ENCODE peak calls at places on chromosomes 11 and 22, in eight cellular contexts. C is IMR-90, V is fibroblast of pulmonary artery, D is astrocyte of the cerebellum, Z is endodermal cell, F is mammary epithelial cell, I is cardiac fibroblast, P is fibroblast of lung. B is an unnamed sample.

GRCh38 chr11:11789735-11790369 is 51.9 kb upstream of the USP47 start:
- DNase-seq in Z (peak; percentile 54), V (peak; percentile 47), I (peak; percentile 36), F (no peak), P (peak; percentile 8), D (no peak), C (peak; percentile 40), B (no peak)

GRCh38 chr11:4041731-4042391 is 52.7 kb upstream of the RRM1 start:
- DNase-seq in P (peak; percentile 68), C (peak; percentile 31), F (no peak), I (peak; percentile 25), Z (peak; percentile 48), D (no peak), V (no peak), B (peak; percentile 29)

GRCh38 chr22:23074451-23074850 is 4.1 kb downstream of the GNAZ start:
- DNase-seq in I (no peak), C (no peak), Z (no peak), P (no peak), F (no peak), V (no peak), D (no peak), B (no peak)

GRCh38 chr22:27420817-27421361 is 380.7 kb downstream of the MN1 start:
- DNase-seq in F (peak; percentile 82), D (peak; percentile 98), C (peak; percentile 95), P (peak; percentile 98), V (peak; percentile 95), I (peak; percentile 97), Z (no peak), B (peak; percentile 95)

GRCh38 chr11:41497974-41498373 is 38.5 kb upstream of the LRRC4C start:
- DNase-seq in F (no peak), Z (peak; percentile 81), P (peak; percentile 77), D (peak; percentile 35), V (peak; percentile 50), I (peak; percentile 13), C (no peak), B (no peak)

GRCh38 chr11:118342503-118343161 is at the start of gene CD3D:
- DNase-seq in V (no peak), F (no peak), D (no peak), P (no peak), C (no peak), I (no peak), Z (peak; percentile 46), B (no peak)

GRCh38 chr11:121366970-121367369 is 74.4 kb downstream of the SC5D start:
- DNase-seq in F (no peak), Z (no peak), P (no peak), I (no peak), C (no peak), D (no peak), V (no peak), B (no peak)

GRCh38 chr22:34038801-34039200 is 118.5 kb upstream of the LARGE1 start:
- DNase-seq in D (no peak), V (no peak), I (no peak), Z (no peak), P (no peak), C (no peak), F (no peak), B (no peak)

GRCh38 chr11:122197055-122197987 is 81.3 kb upstream of the BLID start:
- DNase-seq in F (peak; percentile 96), I (peak; percentile 92), C (peak; percentile 99), D (peak; percentile 95), Z (no peak), P (peak; percentile 100), V (peak; percentile 96), B (peak; percentile 99)

GRCh38 chr11:104893876-104894275 is 4.4 kb downstream of the CASP12 start:
- DNase-seq in V (no peak), F (no peak), I (no peak), C (no peak), Z (no peak), P (no peak), D (no peak), B (no peak)

GRCh38 chr11:63478896-63479295 is 12.1 kb downstream of the PLAAT5 start:
- DNase-seq in P (peak; percentile 66), Z (peak; percentile 82), V (peak; percentile 87), F (peak; percentile 44), D (peak; percentile 72), C (peak; percentile 75), I (peak; percentile 92), B (peak; percentile 50)

GRCh38 chr11:126489791-126490190 is 134.3 kb downstream of the ST3GAL4 start:
- DNase-seq in P (peak; percentile 51), F (no peak), Z (peak; percentile 36), D (no peak), I (no peak), C (peak; percentile 41), V (no peak), B (no peak)

GRCh38 chr11:123800041-123800440 is 6.1 kb downstream of the OR6M1 start:
- DNase-seq in Z (no peak), F (no peak), P (no peak), C (no peak), V (peak; percentile 5), D (no peak), I (no peak), B (no peak)

GRCh38 chr22:36817429-36817783 is 571 bp upstream of the PVALB start:
- DNase-seq in I (no peak), P (no peak), F (no peak), Z (peak; percentile 62), V (no peak), C (no peak), D (no peak), B (peak; percentile 5)

GRCh38 chr11:128530119-128531091 is 57.0 kb downstream of the ETS1 start:
- DNase-seq in V (peak; percentile 98), C (peak; percentile 99), I (peak; percentile 97), P (peak; percentile 95), D (peak; percentile 65), Z (no peak), F (peak; percentile 82), B (peak; percentile 98)

GRCh38 chr11:10669258-10670033 is 24.1 kb downstream of the IRAG1 start:
- DNase-seq in P (peak; percentile 62), F (no peak), V (no peak), C (peak; percentile 76), Z (no peak), I (peak; percentile 50), D (no peak), B (peak; percentile 74)

GRCh38 chr11:10664511-10664910 is 29.0 kb downstream of the IRAG1 start:
- DNase-seq in I (no peak), F (no peak), V (no peak), D (no peak), P (no peak), Z (no peak), C (no peak), B (no peak)

GRCh38 chr11:10666976-10667892 is 26.3 kb downstream of the IRAG1 start:
- DNase-seq in V (no peak), Z (no peak), C (peak; percentile 84), F (no peak), P (peak; percentile 49), D (peak; percentile 80), I (no peak), B (peak; percentile 76)

GRCh38 chr11:10664005-10664404 is 29.6 kb downstream of the IRAG1 start:
- DNase-seq in V (no peak), P (no peak), Z (no peak), D (no peak), I (no peak), C (no peak), F (no peak), B (no peak)

GRCh38 chr11:10666556-10666955 is 27.0 kb downstream of the IRAG1 start:
- DNase-seq in V (no peak), F (peak; percentile 19), Z (no peak), C (peak; percentile 74), D (no peak), I (no peak), P (peak; percentile 60), B (no peak)
- TF ChIP-seq CTCF in V (no peak), F (no peak), Z (no peak), C (no peak), D (no peak), I (no peak), P (no peak), B (no peak)

GRCh38 chr11:108364159-108364558 is 103.2 kb downstream of the C11orf65 start:
- DNase-seq in C (peak; percentile 68), F (no peak), Z (no peak), I (no peak), V (no peak), D (no peak), P (peak; percentile 56), B (peak; percentile 22)

GRCh38 chr11:108368134-108368533 is 99.2 kb downstream of the C11orf65 start:
- DNase-seq in Z (no peak), D (no peak), V (peak; percentile 13), I (peak; percentile 5), C (peak; percentile 20), P (peak; percentile 11), F (peak; percentile 17), B (no peak)

GRCh38 chr11:108370990-108371389 is 96.3 kb downstream of the C11orf65 start:
- DNase-seq in V (no peak), D (no peak), Z (no peak), F (no peak), C (peak; percentile 25), I (no peak), P (no peak), B (no peak)

GRCh38 chr11:108370315-108370714 is 97.0 kb downstream of the C11orf65 start:
- DNase-seq in C (no peak), P (no peak), Z (no peak), V (no peak), D (no peak), F (no peak), I (no peak), B (no peak)

GRCh38 chr11:108369064-108369463 is 98.3 kb downstream of the C11orf65 start:
- DNase-seq in P (no peak), C (peak; percentile 23), D (no peak), F (no peak), I (no peak), Z (no peak), V (no peak), B (no peak)
- H3K4me3 ChIP-seq in P (no peak overlapping the region), C (no peak overlapping the region), D (no peak overlapping the region), F (no peak overlapping the region), I (no peak overlapping the region), Z (no peak overlapping the region), V (no peak overlapping the region), B (no peak overlapping the region)

GRCh38 chr11:6737872-6738466 is 33.8 kb downstream of the OR2AG2 start:
- DNase-seq in Z (peak; percentile 75), P (peak; percentile 14), V (peak; percentile 57), C (peak; percentile 34), I (peak; percentile 54), D (no peak), F (peak; percentile 53), B (peak; percentile 56)
- TF ChIP-seq CTCF in Z (peak; percentile 83), P (peak; percentile 47), V (peak; percentile 73), C (peak; percentile 58), I (peak; percentile 63), D (peak; percentile 58), F (peak; percentile 74), B (peak; percentile 58)

GRCh38 chr11:75262961-75263852 is 22.6 kb downstream of the TPBGL start:
- DNase-seq in F (no peak), V (no peak), I (no peak), C (no peak), Z (peak; percentile 72), P (no peak), D (no peak), B (no peak)

GRCh38 chr11:75265851-75266531 is 25.4 kb downstream of the TPBGL start:
- DNase-seq in C (peak; percentile 19), P (no peak), V (peak; percentile 47), F (no peak), Z (peak; percentile 41), I (peak; percentile 23), D (no peak), B (peak; percentile 67)

GRCh38 chr11:75263944-75264349 is 23.4 kb downstream of the TPBGL start:
- DNase-seq in C (peak; percentile 12), Z (peak; percentile 54), F (no peak), V (peak; percentile 52), P (no peak), I (no peak), D (no peak), B (peak; percentile 19)

GRCh38 chr11:75264356-75264755 is 23.8 kb downstream of the TPBGL start:
- DNase-seq in I (no peak), V (no peak), C (no peak), F (no peak), Z (peak; percentile 39), D (no peak), P (no peak), B (no peak)

GRCh38 chr11:75264971-75265370 is 24.4 kb downstream of the TPBGL start:
- DNase-seq in Z (peak; percentile 44), I (no peak), V (no peak), C (no peak), F (no peak), P (no peak), D (no peak), B (no peak)
- H3K4me3 ChIP-seq in Z (no peak overlapping the region), I (no peak overlapping the region), V (no peak overlapping the region), C (no peak overlapping the region), F (no peak overlapping the region), P (no peak overlapping the region), D (no peak overlapping the region), B (no peak overlapping the region)

B was measured in foreskin fibroblast.